ENCODE peak calls at places on chromosomes 6 and 20, in nine cellular contexts. H, C, P, X, A, I, J, Q and D are unnamed samples.

GRCh38 chr20:51116765-51117686 is 94.1 kb upstream of the KCNG1 start:
- DNase-seq in H (peak), C (no peak), P (no peak), X (no peak), A (no peak), I (no peak), J (no peak), Q (no peak), D (no peak)

GRCh38 chr20:56558968-56559367 is 25.9 kb downstream of the FAM209B start:
- DNase-seq in H (no peak), C (no peak), P (no peak), X (no peak), A (no peak), I (no peak), J (no peak), Q (no peak), D (no peak)

GRCh38 chr6:42239333-42239732 is 21.7 kb upstream of the MRPS10 start:
- DNase-seq in H (no peak), C (no peak), P (peak), X (no peak), A (no peak), I (no peak), J (no peak), Q (no peak), D (no peak)

GRCh38 chr6:152701081-152701862 is 3.6 kb downstream of the MYCT1 start:
- DNase-seq in H (peak), C (no peak), P (peak), X (no peak), A (no peak), I (no peak), J (no peak), Q (no peak), D (no peak)

GRCh38 chr6:107493158-107494057 is 3.5 kb downstream of the SOBP start:
- DNase-seq in H (peak), C (no peak), P (no peak), X (peak), A (peak), I (no peak), J (no peak), Q (peak), D (no peak)

GRCh38 chr20:9323622-9324021 is 190.8 kb upstream of the LAMP5 start:
- DNase-seq in H (no peak), C (no peak), P (peak), X (no peak), A (no peak), I (peak), J (no peak), Q (no peak), D (no peak)

GRCh38 chr6:2739335-2739734 is 11.4 kb downstream of the MYLK4 start:
- DNase-seq in H (peak), C (no peak), P (no peak), X (no peak), A (peak), I (no peak), J (no peak), Q (peak), D (peak)

GRCh38 chr20:57313951-57314350 is 15.7 kb upstream of the SPO11 start:
- DNase-seq in H (no peak), C (no peak), P (no peak), X (no peak), A (no peak), I (no peak), J (no peak), Q (no peak), D (no peak)

GRCh38 chr20:51456511-51457280 is 85.8 kb downstream of the NFATC2 start:
- DNase-seq in H (peak), C (no peak), P (peak), X (peak), A (peak), I (peak), J (peak), Q (peak), D (peak)

GRCh38 chr6:39923394-39923793 is 10.9 kb downstream of the MOCS1 start:
- DNase-seq in H (no peak), C (no peak), P (no peak), X (no peak), A (no peak), I (no peak), J (peak), Q (no peak), D (no peak)

GRCh38 chr6:15036690-15037245 is 209.1 kb upstream of the JARID2 start:
- DNase-seq in H (no peak), C (no peak), P (peak), X (no peak), A (no peak), I (no peak), J (peak), Q (no peak), D (no peak)

GRCh38 chr20:60224914-60225313 is 266.7 kb downstream of the CDH26 start:
- DNase-seq in H (no peak), C (no peak), P (peak), X (peak), A (no peak), I (no peak), J (no peak), Q (no peak), D (no peak)

GRCh38 chr20:34491226-34491931 is 24.8 kb upstream of the DYNLRB1 start:
- DNase-seq in H (no peak), C (no peak), P (no peak), X (peak), A (no peak), I (no peak), J (no peak), Q (no peak), D (no peak)

GRCh38 chr20:38092260-38092857 is 58.8 kb downstream of the RPRD1B start:
- DNase-seq in H (no peak), C (no peak), P (no peak), X (no peak), A (no peak), I (no peak), J (no peak), Q (no peak), D (no peak)

GRCh38 chr6:105985098-105985815 is 100.9 kb upstream of the PRDM1 start:
- DNase-seq in H (no peak), C (no peak), P (no peak), X (no peak), A (no peak), I (no peak), J (no peak), Q (no peak), D (no peak)

GRCh38 chr20:62405108-62405980 is 1.7 kb downstream of the CABLES2 start:
- DNase-seq in H (peak), C (no peak), P (peak), X (peak), A (no peak), I (no peak), J (no peak), Q (peak), D (peak)

GRCh38 chr6:30591008-30591407 is 19.8 kb downstream of the ABCF1 start:
- DNase-seq in H (peak), C (no peak), P (no peak), X (no peak), A (no peak), I (no peak), J (no peak), Q (peak), D (no peak)

GRCh38 chr6:36241728-36242127 is 28.1 kb upstream of the PNPLA1 start:
- DNase-seq in H (peak), C (no peak), P (peak), X (peak), A (no peak), I (no peak), J (no peak), Q (no peak), D (no peak)

GRCh38 chr20:50423758-50424157 is 86.4 kb upstream of the PTPN1 start:
- DNase-seq in H (no peak), C (no peak), P (no peak), X (no peak), A (no peak), I (no peak), J (no peak), Q (no peak), D (no peak)

GRCh38 chr20:63736893-63737689 is 627 bp downstream of the LIME1 start:
- DNase-seq in H (no peak), C (no peak), P (peak), X (no peak), A (no peak), I (no peak), J (no peak), Q (no peak), D (no peak)

GRCh38 chr20:39112196-39112743 is 150.1 kb downstream of the DHX35 start:
- DNase-seq in H (peak), C (no peak), P (peak), X (peak), A (no peak), I (peak), J (peak), Q (peak), D (peak)

GRCh38 chr20:20979934-20980333 is 126.2 kb downstream of the LINC00237 start:
- DNase-seq in H (no peak), C (no peak), P (no peak), X (no peak), A (no peak), I (no peak), J (no peak), Q (no peak), D (no peak)

GRCh38 chr6:146915671-146916127 is 288.5 kb upstream of the STXBP5 start:
- DNase-seq in H (peak), C (no peak), P (no peak), X (peak), A (no peak), I (no peak), J (no peak), Q (peak), D (peak)

GRCh38 chr6:13251242-13251641 is 77.1 kb downstream of the TBC1D7 start:
- DNase-seq in H (no peak), C (no peak), P (peak), X (no peak), A (no peak), I (no peak), J (no peak), Q (no peak), D (no peak)

GRCh38 chr20:43442310-43442880 is 15.3 kb upstream of the SRSF6 start:
- DNase-seq in H (peak), C (no peak), P (peak), X (no peak), A (no peak), I (no peak), J (no peak), Q (no peak), D (peak)

GRCh38 chr6:43913388-43914271 is 143.6 kb downstream of the VEGFA start:
- DNase-seq in H (peak), C (no peak), P (no peak), X (no peak), A (no peak), I (no peak), J (peak), Q (no peak), D (peak)

GRCh38 chr6:61787998-61788397 is 498.0 kb downstream of the KHDRBS2 start:
- DNase-seq in H (no peak), C (no peak), P (no peak), X (no peak), A (no peak), I (no peak), J (no peak), Q (no peak), D (no peak)

GRCh38 chr6:87180105-87180504 is 24.7 kb downstream of the ZNF292 start:
- DNase-seq in H (no peak), C (no peak), P (no peak), X (no peak), A (no peak), I (no peak), J (no peak), Q (no peak), D (no peak)

GRCh38 chr6:52161689-52162438 is 24.3 kb upstream of the IL17A start:
- DNase-seq in H (no peak), C (no peak), P (no peak), X (no peak), A (no peak), I (no peak), J (no peak), Q (no peak), D (no peak)

GRCh38 chr6:108835218-108835850 is 12.9 kb upstream of the ARMC2 start:
- DNase-seq in H (peak), C (peak), P (peak), X (peak), A (peak), I (peak), J (peak), Q (peak), D (peak)

GRCh38 chr6:14294270-14294951 is 176.8 kb downstream of the CD83 start:
- DNase-seq in H (no peak), C (no peak), P (no peak), X (no peak), A (no peak), I (no peak), J (no peak), Q (no peak), D (no peak)

GRCh38 chr6:111590209-111590955 is 15.3 kb downstream of the TRAF3IP2 start:
- DNase-seq in H (peak), C (no peak), P (no peak), X (no peak), A (no peak), I (no peak), J (no peak), Q (no peak), D (no peak)

GRCh38 chr6:23420659-23421350 is 705.2 kb upstream of the NRSN1 start:
- DNase-seq in H (no peak), C (no peak), P (no peak), X (no peak), A (no peak), I (no peak), J (no peak), Q (no peak), D (no peak)

DNA sequence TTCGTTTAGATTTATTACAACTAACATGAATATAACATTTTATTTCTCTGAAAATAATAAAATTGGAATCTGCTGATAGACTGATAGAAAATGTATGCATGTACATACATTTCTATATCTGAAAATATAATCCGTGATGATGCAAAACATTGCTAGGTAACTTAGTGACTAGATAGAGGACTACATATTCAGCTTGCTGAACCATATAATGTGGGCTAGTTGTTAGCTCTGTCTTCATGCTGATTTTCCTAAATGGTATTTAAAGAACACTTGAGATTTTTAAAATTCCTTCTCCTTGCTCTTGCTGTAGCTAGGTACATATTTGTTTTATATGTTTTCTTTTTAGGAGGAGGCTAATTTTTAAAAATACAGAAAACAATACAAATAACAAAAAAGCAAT is 38.4 kb upstream of the TAGAP start:
- DNase-seq in H (no peak), C (no peak), P (no peak), X (no peak), A (no peak), I (no peak), J (no peak), Q (no peak), D (no peak)
- TF ChIP-seq CTCF in H (no peak), C (no peak), P (no peak), X (no peak), A (no peak), I (no peak), J (no peak), Q (no peak), D (no peak)

DNA sequence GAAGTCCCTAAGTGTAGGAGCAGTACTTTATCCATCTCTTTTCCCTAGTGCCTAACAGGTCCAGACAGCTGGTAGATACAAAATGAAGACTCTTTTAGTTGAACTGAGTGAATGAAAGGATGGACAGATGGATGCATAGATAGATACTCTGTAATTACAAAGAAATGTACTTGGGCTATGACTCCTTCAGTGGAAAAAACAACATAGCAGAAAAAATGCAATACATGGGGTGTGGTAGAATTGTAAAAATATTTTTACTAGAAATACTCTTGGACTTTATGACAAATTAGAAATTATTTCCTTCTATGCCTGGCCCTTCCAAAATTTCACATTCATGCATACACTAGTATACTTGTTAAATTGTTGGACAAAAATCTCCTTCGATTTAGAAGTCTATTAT is 29.3 kb downstream of the KCNQ5 start:
- DNase-seq in H (no peak), C (no peak), P (no peak), X (no peak), A (no peak), I (no peak), J (no peak), Q (no peak), D (peak)
- TF ChIP-seq CTCF in H (no peak), C (no peak), P (no peak), X (no peak), A (no peak), I (no peak), J (no peak), Q (no peak), D (no peak)

GRCh38 chr6:1065986-1066385 is 245.9 kb upstream of the FOXQ1 start:
- DNase-seq in H (no peak), C (no peak), P (peak), X (no peak), A (no peak), I (no peak), J (no peak), Q (no peak), D (no peak)

GRCh38 chr6:1066449-1066848 is 245.4 kb upstream of the FOXQ1 start:
- DNase-seq in H (no peak), C (no peak), P (peak), X (no peak), A (no peak), I (no peak), J (no peak), Q (no peak), D (no peak)

GRCh38 chr6:1059596-1059995 is 252.3 kb upstream of the FOXQ1 start:
- DNase-seq in H (no peak), C (no peak), P (no peak), X (no peak), A (no peak), I (no peak), J (no peak), Q (no peak), D (no peak)

GRCh38 chr6:1063671-1064355 is 248.1 kb upstream of the FOXQ1 start:
- DNase-seq in H (no peak), C (no peak), P (no peak), X (no peak), A (peak), I (no peak), J (no peak), Q (peak), D (peak)

GRCh38 chr6:1062786-1063545 is 248.9 kb upstream of the FOXQ1 start:
- DNase-seq in H (peak), C (no peak), P (peak), X (peak), A (no peak), I (no peak), J (no peak), Q (no peak), D (peak)
- TF ChIP-seq CTCF in H (no peak), C (no peak), P (peak), X (no peak), A (peak), I (no peak), J (no peak), Q (no peak), D (no peak)

GRCh38 chr6:140047321-140047720 is 672.9 kb upstream of the CITED2 start:
- DNase-seq in H (no peak), C (no peak), P (no peak), X (no peak), A (no peak), I (no peak), J (no peak), Q (no peak), D (no peak)

GRCh38 chr6:140048202-140048790 is 673.8 kb upstream of the CITED2 start:
- DNase-seq in H (no peak), C (no peak), P (no peak), X (no peak), A (no peak), I (no peak), J (no peak), Q (no peak), D (no peak)

GRCh38 chr6:140051521-140052455 is 677.3 kb upstream of the CITED2 start:
- DNase-seq in H (peak), C (no peak), P (no peak), X (no peak), A (peak), I (no peak), J (no peak), Q (peak), D (peak)

GRCh38 chr6:140050232-140050995 is 676.0 kb upstream of the CITED2 start:
- DNase-seq in H (peak), C (no peak), P (no peak), X (peak), A (no peak), I (no peak), J (no peak), Q (peak), D (peak)

DNA sequence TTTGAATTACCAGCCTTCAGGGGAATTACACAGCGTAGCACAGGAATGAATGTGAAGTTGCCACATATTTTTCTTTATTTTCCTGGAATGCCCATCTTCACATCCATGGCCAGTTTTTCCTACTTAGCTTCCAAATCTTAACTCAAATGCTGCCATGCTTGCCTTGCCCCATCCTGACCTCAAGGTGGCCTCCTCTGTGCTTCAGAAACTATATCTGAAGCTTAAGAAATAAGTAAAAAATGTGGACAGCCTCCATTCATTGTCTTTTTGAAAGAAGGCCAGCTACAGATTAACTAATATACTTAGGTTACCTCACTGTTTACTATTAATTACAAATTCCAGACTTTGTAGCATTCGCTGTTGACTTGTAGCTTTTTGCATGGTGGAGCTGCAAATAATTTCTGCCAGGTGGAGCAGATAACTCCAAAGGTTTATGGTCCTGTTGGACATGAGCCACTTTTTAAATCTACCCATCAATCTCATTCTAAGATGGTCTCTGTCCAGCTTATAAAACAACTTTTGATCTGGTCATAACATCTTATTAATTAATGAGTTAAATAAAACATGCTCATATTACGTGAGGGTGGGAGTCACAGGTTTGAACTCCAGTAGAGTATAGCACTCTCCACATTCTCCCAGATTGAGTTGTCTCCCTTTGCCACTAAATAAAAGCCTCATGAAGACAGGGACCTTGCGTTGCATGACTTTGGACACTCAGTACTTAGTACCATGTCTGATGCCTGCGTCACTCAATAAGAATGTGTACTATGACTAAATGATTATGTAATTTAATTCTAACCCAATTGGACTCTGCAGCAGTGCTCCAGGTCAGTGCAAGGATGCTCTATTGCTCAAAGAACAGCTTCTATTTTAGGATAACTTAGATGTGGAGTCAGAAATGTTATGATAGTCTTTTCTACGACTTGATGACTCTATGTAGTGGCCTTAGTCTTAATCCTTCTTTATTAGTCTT is 678.6 kb upstream of the CITED2 start:
- DNase-seq in H (peak), C (no peak), P (peak), X (peak), A (no peak), I (no peak), J (no peak), Q (peak), D (peak)
- TF ChIP-seq CTCF in H (peak), C (peak), P (peak), X (peak), A (peak), I (peak), J (no peak), Q (peak), D (peak)

GRCh38 chr6:93819189-93819588 is 399.8 kb upstream of the EPHA7 start:
- DNase-seq in H (no peak), C (no peak), P (no peak), X (no peak), A (no peak), I (no peak), J (no peak), Q (peak), D (no peak)
- TF ChIP-seq CTCF in H (no peak), C (no peak), P (no peak), X (no peak), A (no peak), I (no peak), J (no peak), Q (no peak), D (no peak)